ENCODE peak calls at places on chromosomes 12 and 14, in eight cellular contexts. E, W, B, V, K, Z, A and R are unnamed samples. For H3K27me3, the result is how much of the 10 kb centered on the place peaks cover.

GRCh38 chr12:2614341-2614740 is 180.4 kb upstream of the FKBP4 start:
- DNase-seq in E (no peak), W (peak), B (peak), V (no peak), K (no peak), Z (no peak), A (no peak), R (no peak)

GRCh38 chr12:19740472-19741131 is 301.3 kb downstream of the AEBP2 start:
- DNase-seq in E (no peak), W (no peak), B (no peak), V (no peak), K (no peak), Z (no peak), A (no peak), R (no peak)

GRCh38 chr12:45402288-45402687 is 186.4 kb downstream of the ANO6 start:
- DNase-seq in E (no peak), W (peak), B (peak), V (no peak), K (no peak), Z (no peak), A (no peak), R (no peak)

GRCh38 chr12:69056743-69057515 is 124.0 kb upstream of the CPM start:
- DNase-seq in E (no peak), W (peak), B (peak), V (no peak), K (no peak), Z (peak), A (no peak), R (no peak)

GRCh38 chr14:91315844-91316267 is 71.4 kb upstream of the GPR68 start:
- DNase-seq in E (peak), W (no peak), B (no peak), V (no peak), K (no peak), Z (no peak), A (no peak), R (peak)

GRCh38 chr14:103801459-103801858 is 45.9 kb downstream of the PPP1R13B start:
- DNase-seq in E (no peak), W (peak), B (peak), V (no peak), K (no peak), Z (no peak), A (no peak), R (no peak)

GRCh38 chr12:124774462-124775167 is 89.0 kb downstream of the SCARB1 start:
- DNase-seq in E (no peak), W (peak), B (peak), V (no peak), K (peak), Z (no peak), A (no peak), R (peak)

GRCh38 chr12:132766380-132767085 is 4.9 kb upstream of the ANKLE2 start:
- DNase-seq in E (peak), W (peak), B (peak), V (no peak), K (no peak), Z (no peak), A (no peak), R (no peak)

GRCh38 chr14:73973497-73973896 is 23.4 kb downstream of the COQ6 start:
- DNase-seq in E (no peak), W (no peak), B (no peak), V (no peak), K (no peak), Z (no peak), A (no peak), R (no peak)

GRCh38 chr12:78719721-78720120 is 144.9 kb upstream of the SYT1 start:
- DNase-seq in E (no peak), W (no peak), B (no peak), V (no peak), K (no peak), Z (no peak), A (no peak), R (no peak)

GRCh38 chr14:97253756-97254155 is 456.6 kb downstream of the VRK1 start:
- DNase-seq in E (no peak), W (no peak), B (no peak), V (no peak), K (no peak), Z (no peak), A (no peak), R (no peak)

GRCh38 chr12:95624544-95624943 is 73.3 kb upstream of the USP44 start:
- DNase-seq in E (peak), W (peak), B (no peak), V (no peak), K (no peak), Z (no peak), A (no peak), R (no peak)

GRCh38 chr14:99608591-99608990 is 4.6 kb upstream of the CCDC85C start:
- DNase-seq in E (no peak), W (no peak), B (no peak), V (no peak), K (no peak), Z (no peak), A (no peak), R (no peak)

GRCh38 chr12:124428792-124429281 is 133.9 kb downstream of the RFLNA start:
- DNase-seq in E (no peak), W (peak), B (peak), V (no peak), K (no peak), Z (no peak), A (no peak), R (no peak)

DNA sequence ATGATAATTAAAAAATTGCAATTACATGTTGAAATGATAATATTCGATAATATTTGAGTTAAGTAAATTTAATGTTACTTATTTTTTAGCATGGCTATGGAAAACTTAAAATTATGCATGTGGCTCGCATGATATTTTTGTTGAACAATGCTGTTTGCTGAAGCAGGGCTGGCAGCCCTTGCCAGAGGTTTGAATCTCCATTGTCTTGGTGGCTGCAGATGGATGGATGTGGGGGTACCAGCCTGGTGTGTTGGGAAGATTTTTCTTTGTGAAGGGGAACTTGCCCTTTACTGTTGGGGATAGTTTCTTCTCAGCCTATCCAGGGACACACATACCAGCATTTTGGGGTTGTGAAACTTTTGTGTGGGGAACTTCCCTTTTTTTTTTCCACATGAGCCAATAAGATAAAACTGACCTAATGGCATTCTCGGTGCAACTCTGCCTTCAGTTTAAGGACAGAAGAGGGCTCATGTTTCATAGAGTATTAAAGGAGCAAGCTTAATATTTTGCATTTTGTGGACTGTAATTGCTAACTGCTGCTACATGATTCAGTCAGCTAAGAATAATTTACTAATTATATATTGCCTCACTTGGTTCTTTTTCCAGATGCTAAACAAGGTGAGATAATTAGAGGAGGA is 8.8 kb downstream of the RASSF3 start:
- DNase-seq in E (no peak), W (peak), B (peak), V (no peak), K (no peak), Z (no peak), A (no peak), R (peak)
- H3K4me3 ChIP-seq in E (no peak), W (no peak), B (no peak), V (no peak), K (peak), Z (no peak), A (no peak), R (peak)

DNA sequence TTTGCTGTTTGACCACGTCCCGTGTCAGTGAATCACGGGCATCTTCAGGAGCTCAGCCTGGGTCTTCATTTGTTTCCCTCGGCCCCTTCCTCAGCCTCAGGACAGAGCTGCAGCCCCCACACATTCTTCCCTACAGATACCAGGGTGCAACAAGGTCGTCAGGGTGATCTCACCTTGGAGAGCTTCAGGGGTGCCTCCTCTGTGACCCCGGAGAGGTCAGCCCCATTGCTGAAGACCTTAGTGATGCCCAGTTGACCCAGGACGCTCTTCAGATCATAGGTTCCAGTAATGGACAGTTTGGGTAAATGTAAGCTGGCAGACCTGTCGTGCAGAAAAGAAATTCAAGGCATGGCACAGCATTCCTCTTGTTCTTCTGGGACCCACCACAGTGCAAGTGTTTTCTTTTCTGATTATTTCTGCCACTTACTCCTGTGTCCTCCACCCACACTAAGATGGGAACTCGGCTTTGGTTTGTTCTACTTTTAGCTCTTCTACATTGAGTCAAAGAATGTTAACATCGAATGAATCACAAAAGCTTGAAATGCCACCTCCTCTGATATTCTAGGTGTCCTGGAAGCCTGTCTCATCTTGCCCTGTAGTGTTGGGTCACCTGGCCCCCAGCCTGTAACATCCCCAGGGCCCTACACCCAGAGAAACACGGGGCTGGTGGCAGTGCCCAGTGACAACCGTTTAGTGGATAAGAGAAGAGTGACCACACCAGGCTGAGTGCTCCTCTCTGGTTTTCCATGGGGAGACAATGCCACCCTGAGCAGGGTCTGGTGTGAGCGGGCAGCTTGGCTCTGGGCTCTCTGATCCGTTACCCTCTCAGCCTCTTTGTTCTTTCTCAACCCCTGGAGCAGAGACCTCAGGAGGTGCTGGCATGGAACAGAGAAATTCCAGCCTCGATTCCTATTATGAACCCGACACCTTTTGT is 8.8 kb downstream of the SERPINA1 start:
- DNase-seq in E (no peak), W (no peak), B (peak), V (no peak), K (no peak), Z (no peak), A (no peak), R (no peak)
- H3K27me3 ChIP-seq in E (under half), W (under half), B (under half), V (under half), K (under half), Z (under half), A (under half), R (under half)

DNA sequence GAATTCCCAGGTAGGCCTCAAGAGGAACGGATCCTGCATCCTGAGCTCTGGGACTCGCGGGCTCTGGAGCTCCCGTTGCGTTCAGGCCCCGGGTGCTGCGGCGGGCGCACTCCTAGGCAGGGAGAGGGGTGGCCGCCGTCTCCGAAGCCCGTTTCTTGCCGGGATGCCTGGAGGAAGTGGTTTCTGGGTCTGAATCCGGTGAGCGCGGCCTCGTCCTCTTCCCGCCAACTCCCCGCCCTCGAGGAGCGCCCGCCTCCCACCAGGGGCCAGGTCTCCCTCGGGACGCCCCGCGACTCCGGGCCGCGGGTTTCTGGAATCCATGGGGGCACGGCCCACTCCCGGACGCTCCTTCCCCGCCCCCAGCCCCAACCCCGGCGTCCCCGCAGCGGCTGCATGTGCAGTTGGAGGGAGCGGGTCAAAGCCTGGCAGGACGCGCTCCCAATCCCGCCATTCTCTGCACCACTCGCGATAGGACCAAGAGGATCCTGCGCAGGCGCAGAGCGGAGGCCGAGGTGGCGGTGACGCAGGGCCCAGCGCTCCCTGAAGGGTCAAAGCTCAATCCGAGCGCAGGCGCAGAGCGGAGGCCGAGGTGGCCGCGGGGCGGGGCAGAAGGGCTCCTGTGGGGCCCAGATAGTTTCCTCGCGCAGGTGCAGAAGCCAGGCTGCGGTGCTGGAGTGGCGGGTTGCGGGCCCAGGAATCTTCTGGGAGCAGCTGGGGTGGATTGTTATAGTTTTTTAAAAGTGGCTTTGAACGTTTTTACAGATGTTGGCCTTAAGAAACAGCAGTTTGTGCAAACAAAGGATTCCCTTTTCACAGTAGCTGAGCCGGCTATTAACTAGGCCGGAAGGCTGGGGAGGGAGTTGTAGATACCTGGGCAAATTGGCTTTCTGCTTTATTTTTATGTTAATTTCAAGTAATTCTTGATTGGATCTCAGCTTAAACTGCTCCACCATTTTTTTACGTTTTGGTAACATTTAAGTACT is 796.4 kb downstream of the AACS start:
- DNase-seq in E (peak), W (no peak), B (no peak), V (no peak), K (peak), Z (no peak), A (no peak), R (no peak)
- H3K4me3 ChIP-seq in E (peak), W (no peak), B (no peak), V (no peak), K (no peak), Z (no peak), A (no peak), R (no peak)

GRCh38 chr14:60505448-60505847 is 3.5 kb upstream of the SIX6 start:
- DNase-seq in E (no peak), W (no peak), B (no peak), V (no peak), K (no peak), Z (no peak), A (no peak), R (no peak)
- H3K27me3 ChIP-seq in E (half or more), W (half or more), B (half or more), V (under half), K (half or more), Z (half or more), A (under half), R (under half)